ENCODE peak calls at places on chromosome 4, in five cellular contexts. L is heart right ventricle, S is fibroblast of lung, G is dorsolateral prefrontal cortex, M is cardiac muscle cell. Y is an unnamed sample.

GRCh38 chr4:188061083-188061482 is 48.3 kb downstream of the TRIML2 start:
- DNase-seq in S (no peak), L (no peak), G (no peak), M (no peak), Y (no peak)

GRCh38 chr4:105140684-105141490 is 5.8 kb upstream of the TET2 start:
- DNase-seq in M (peak), G (no peak), L (no peak), S (no peak), Y (no peak)

GRCh38 chr4:105978684-105979296 is 83.5 kb downstream of the NPNT start:
- DNase-seq in S (peak), L (peak), M (peak), G (no peak), Y (no peak)

GRCh38 chr4:137668885-137669284 is 136.6 kb upstream of the PCDH18 start:
- DNase-seq in G (no peak), M (no peak), S (no peak), L (no peak), Y (no peak)

GRCh38 chr4:30553721-30554120 is 166.4 kb upstream of the PCDH7 start:
- DNase-seq in S (peak), M (peak), L (no peak), G (no peak), Y (no peak)

GRCh38 chr4:54228064-54228527 is 997 bp upstream of the PDGFRA start:
- DNase-seq in M (peak), G (no peak), L (peak), S (peak), Y (peak)

GRCh38 chr4:89434364-89434988 is 126.9 kb upstream of the GPRIN3 start:
- DNase-seq in L (no peak), M (peak), G (no peak), S (peak), Y (no peak)

GRCh38 chr4:107037188-107037587 is 1.1 kb upstream of the DKK2 start:
- DNase-seq in S (peak), L (peak), M (peak), G (peak), Y (peak)

GRCh38 chr4:123997116-123997515 is 600.5 kb downstream of the SPRY1 start:
- DNase-seq in L (no peak), M (no peak), S (no peak), G (no peak), Y (peak)

GRCh38 chr4:11189756-11190155 is 238.9 kb downstream of the HS3ST1 start:
- DNase-seq in G (no peak), S (no peak), M (no peak), L (no peak), Y (no peak)

GRCh38 chr4:39527296-39528055 is at the start of gene UGDH:
- DNase-seq in M (peak), S (peak), L (peak), G (peak), Y (peak)

GRCh38 chr4:121951570-121952110 is at the start of gene TRPC3:
- DNase-seq in G (no peak), M (peak), L (peak), S (peak), Y (peak)

GRCh38 chr4:139963708-139964107 is 190.3 kb downstream of the MAML3 start:
- DNase-seq in S (no peak), M (no peak), L (no peak), G (no peak), Y (no peak)

DNA sequence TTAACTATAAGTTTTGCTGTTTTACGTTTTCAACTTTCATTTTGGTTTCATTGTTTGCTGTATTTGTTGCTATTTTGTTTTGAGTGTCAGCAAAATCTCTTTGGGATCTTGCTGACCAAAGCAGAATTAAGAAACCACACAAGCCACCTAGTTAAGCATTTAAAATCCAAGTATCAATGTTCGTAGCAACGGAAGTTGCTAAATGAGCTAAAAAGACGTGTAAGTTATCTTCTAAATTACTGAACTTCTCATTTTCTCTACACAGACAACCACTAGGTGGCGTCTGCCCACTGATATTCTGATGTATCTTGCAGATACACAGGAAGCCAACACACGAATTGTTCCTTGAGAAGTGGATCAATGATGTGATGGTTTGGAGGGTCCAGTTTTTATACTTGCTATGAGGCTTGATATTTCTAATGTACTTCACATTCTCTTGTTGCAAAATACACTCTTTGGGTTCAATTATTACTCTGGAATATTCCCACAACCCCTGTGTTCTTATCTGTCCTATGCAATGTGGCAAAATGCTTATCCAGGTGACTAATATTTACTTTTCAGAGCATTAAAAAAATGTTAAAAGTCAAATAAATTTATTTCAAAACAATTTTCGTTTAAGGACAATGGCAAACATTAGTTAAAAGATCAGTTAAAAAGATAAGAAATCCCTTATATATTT is 250.5 kb downstream of the TECRL start:
- DNase-seq in M (peak), G (no peak), L (no peak), S (peak), Y (peak)
- TF ChIP-seq CTCF in M (peak), G (peak), L (peak), S (peak), Y (peak)

GRCh38 chr4:64715741-64716140 is 306.5 kb upstream of the TECRL start:
- DNase-seq in M (no peak), S (no peak), G (no peak), L (no peak), Y (no peak)
- TF ChIP-seq CTCF in M (no peak), S (no peak), G (no peak), L (no peak), Y (no peak)

GRCh38 chr4:87216469-87216868 is 3.9 kb downstream of the KLHL8 start:
- DNase-seq in L (no peak), M (no peak), G (no peak), S (no peak), Y (no peak)

GRCh38 chr4:87220094-87220831 is at the start of gene KLHL8:
- DNase-seq in M (peak), S (peak), L (peak), G (peak), Y (peak)

GRCh38 chr4:87224036-87224923 is 3.9 kb upstream of the KLHL8 start:
- DNase-seq in S (peak), L (no peak), G (no peak), M (no peak), Y (no peak)

DNA sequence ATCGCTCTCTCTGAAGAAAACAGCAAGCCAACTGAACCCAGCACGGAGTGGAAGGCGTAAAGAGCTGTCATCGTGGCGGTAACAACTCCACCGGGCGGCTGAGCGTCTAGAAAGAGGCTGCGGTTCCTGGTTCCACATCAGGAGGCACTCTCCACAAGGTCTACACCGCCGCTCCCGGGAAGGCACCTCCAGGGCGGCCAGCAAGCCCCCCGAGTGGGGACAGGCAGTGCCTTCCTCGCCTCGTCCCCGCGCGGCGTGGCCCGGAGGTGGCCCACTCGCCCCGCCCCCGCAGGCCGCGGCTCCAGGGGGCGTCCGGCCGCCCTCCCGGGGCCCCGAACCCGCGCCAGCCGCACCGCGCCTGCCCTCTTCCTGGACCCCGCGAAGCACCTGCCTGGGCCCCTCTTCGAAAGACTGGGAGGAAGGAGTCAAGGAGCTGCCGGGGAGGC is 747 bp downstream of the KLHL8 start:
- DNase-seq in G (peak), S (peak), M (peak), L (peak), Y (peak)
- TF ChIP-seq CTCF in G (no peak), S (peak), M (peak), L (no peak), Y (peak)

DNA sequence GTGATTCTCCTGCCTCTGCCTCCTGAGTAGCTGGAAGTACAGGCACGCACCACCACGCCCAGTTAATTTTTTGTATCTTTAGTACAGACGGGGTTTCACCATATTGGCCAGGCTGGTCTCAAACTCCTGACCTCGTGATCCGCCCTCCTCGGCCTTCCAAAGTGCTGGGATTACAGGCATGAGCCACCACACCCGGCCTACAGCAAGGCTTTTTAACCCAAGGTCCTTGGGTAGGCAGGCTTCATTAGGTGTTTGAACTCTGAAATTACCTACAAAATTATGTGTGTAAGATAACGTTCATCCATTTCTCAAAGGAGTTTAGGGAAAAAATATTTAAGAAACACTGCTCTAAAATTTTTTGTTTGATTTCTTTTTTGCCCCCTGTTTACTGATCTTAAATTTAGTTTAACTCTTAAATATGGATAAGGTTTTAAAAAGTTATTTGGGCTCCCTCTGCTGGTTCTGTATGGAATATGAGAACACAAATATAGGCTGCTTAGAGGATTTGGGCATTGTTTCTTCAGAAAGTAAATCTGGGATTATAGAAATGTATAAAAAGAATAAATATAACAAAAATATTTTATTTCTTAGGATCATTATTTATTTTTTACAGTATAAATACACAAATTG is 92.8 kb downstream of the CBR4 start:
- DNase-seq in M (peak), S (peak), L (no peak), G (no peak), Y (no peak)
- TF ChIP-seq CTCF in M (peak), S (peak), L (peak), G (peak), Y (peak)

DNA sequence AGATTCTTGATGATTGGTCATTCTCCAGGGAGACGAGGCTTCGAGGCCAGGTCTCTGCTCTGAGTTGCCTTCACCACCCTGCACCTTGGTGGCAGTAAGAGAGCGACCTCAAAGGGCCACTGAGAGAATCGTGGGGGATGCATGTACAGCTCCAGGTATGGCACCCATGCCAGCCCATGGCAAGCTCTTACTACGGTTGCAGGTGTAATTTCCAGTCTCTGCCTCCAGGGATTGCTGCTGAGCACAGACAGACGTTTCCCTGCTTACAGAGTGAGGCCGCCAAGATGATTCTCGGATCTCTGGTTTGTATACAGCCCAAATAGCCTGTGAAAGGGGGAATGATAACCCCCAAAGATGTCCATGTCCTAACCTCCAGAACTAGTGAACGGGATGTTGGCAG is 16.3 kb upstream of the DRD5 start:
- DNase-seq in G (no peak), S (no peak), L (no peak), M (peak), Y (peak)
- TF ChIP-seq CTCF in G (peak), S (peak), L (peak), M (peak), Y (peak)

DNA sequence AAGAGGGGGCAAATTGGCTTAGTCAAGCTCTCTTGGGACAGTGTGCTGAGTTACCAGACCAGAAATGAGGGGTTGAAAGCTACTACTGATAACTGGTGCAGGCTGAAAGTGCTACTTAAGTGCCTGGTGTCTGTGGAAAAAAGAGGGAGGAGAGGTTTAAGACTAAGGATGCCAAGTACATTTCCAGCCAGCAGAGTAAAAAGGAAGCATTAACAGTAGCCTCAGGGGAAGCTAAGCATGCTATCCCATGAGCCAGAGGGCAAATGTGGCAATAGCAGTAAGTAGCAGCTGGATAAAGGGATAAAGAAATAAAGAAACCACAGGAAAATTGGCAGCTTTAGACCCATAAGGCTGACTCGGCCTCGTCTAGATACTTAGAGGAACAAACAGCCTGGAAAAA is 196.3 kb upstream of the MAB21L2 start:
- DNase-seq in M (peak), L (no peak), G (no peak), S (peak), Y (no peak)
- TF ChIP-seq CTCF in M (no peak), L (no peak), G (no peak), S (peak), Y (no peak)